ENCODE peak calls at places on chromosomes 4 and X, in nine cellular contexts. L, T, N, F, S, O, A, I and G are unnamed samples.

GRCh38 chrX:129606918-129607317 is 47.8 kb downstream of the APLN start:
- DNase-seq in S (peak; percentile 24), O (peak; percentile 49), I (no peak), L (peak; percentile 71), A (peak; percentile 59), N (peak; percentile 58), T (peak; percentile 45), F (no peak), G (peak; percentile 18)

GRCh38 chr4:74624351-74625151 is 169.8 kb downstream of the BTC start:
- DNase-seq in N (no peak), A (peak; percentile 90), F (no peak), O (no peak), L (no peak), I (no peak), T (no peak), S (peak; percentile 82), G (peak; percentile 89)

GRCh38 chrX:41481264-41482109 is 34.3 kb downstream of the NYX start:
- DNase-seq in L (no peak), T (no peak), A (peak; percentile 13), F (no peak), N (peak; percentile 11), I (no peak), O (peak; percentile 31), S (no peak), G (no peak)

GRCh38 chr4:140715121-140715520 is 41.1 kb downstream of the TBC1D9 start:
- DNase-seq in T (no peak), O (no peak), L (no peak), A (no peak), S (no peak), I (no peak), F (no peak), N (no peak), G (no peak)

GRCh38 chr4:860561-860960 is 34.6 kb upstream of the CPLX1 start:
- DNase-seq in T (no peak), A (no peak), L (no peak), F (peak; percentile 17), I (no peak), O (no peak), S (no peak), N (no peak), G (no peak)

GRCh38 chr4:113358784-113359183 is 309.3 kb downstream of the ANK2 start:
- DNase-seq in O (no peak), L (no peak), N (no peak), A (peak; percentile 14), T (no peak), F (no peak), S (no peak), I (no peak), G (no peak)

GRCh38 chr4:72522440-72522839 is 46.6 kb downstream of the ADAMTS3 start:
- DNase-seq in T (no peak), A (no peak), F (no peak), L (no peak), N (no peak), O (no peak), I (no peak), S (no peak), G (no peak)

GRCh38 chr4:129428454-129428853 is 332.5 kb downstream of the C4orf33 start:
- DNase-seq in A (no peak), L (no peak), N (no peak), F (no peak), S (no peak), I (no peak), T (no peak), O (no peak), G (no peak)

GRCh38 chr4:8770518-8771257 is 101.0 kb downstream of the HMX1 start:
- DNase-seq in A (no peak), S (no peak), L (no peak), I (no peak), F (peak; percentile 15), T (no peak), N (no peak), O (no peak), G (no peak)

GRCh38 chr4:139756391-139757180 is 91.0 kb downstream of the MGST2 start:
- DNase-seq in O (no peak), A (no peak), N (no peak), L (no peak), I (no peak), S (no peak), F (no peak), T (no peak), G (no peak)

GRCh38 chr4:3215733-3216132 is 33.2 kb upstream of the MSANTD1 start:
- DNase-seq in I (no peak), N (no peak), S (no peak), T (no peak), F (peak; percentile 6), O (no peak), A (no peak), L (no peak), G (no peak)

GRCh38 chr4:19971829-19972228 is 279.9 kb upstream of the SLIT2 start:
- DNase-seq in A (peak; percentile 8), F (no peak), S (no peak), T (no peak), I (no peak), N (no peak), L (no peak), O (no peak), G (no peak)

GRCh38 chr4:99947190-99947578 is 766 bp upstream of the DNAJB14 start:
- DNase-seq in L (peak; percentile 0), F (no peak), A (no peak), N (peak; percentile 26), I (no peak), T (no peak), S (no peak), O (no peak), G (peak; percentile 53)

GRCh38 chr4:107482546-107482945 is 237.5 kb downstream of the PAPSS1 start:
- DNase-seq in F (no peak), S (no peak), N (no peak), T (no peak), O (no peak), I (no peak), L (no peak), A (no peak), G (no peak)

GRCh38 chr4:124810814-124811213 is 98.3 kb upstream of the ANKRD50 start:
- DNase-seq in T (no peak), I (no peak), N (no peak), F (no peak), L (no peak), S (no peak), O (no peak), A (peak; percentile 2), G (no peak)

DNA sequence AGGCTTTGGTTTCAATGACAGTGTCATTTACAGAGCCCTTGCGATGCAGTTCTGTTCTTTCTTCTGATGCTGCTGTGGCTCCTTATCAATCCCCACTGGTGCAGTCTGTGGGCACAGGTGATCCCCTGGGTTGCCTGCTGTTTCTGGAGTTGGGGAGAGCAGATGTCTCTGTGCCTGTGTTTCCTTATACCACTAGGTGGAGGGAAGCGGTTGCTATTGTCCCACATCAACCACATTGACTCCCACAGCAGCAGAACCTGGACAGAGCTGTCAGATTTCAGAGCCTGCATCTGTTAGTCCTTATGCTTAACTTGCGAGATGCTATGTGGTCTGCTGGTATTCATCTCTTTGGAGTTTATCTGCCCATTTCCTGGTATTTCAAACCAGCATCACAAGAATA is 57.7 kb downstream of the NEIL3 start:
- DNase-seq in L (no peak), S (no peak), F (no peak), A (peak; percentile 45), I (no peak), N (peak; percentile 20), O (peak; percentile 20), T (no peak), G (peak; percentile 25)
- TF ChIP-seq CTCF in L (peak; percentile 40), S (peak; percentile 51), F (no peak), A (peak; percentile 41), I (no peak), N (no peak), O (no peak), T (peak; percentile 37), G (peak; percentile 45)

DNA sequence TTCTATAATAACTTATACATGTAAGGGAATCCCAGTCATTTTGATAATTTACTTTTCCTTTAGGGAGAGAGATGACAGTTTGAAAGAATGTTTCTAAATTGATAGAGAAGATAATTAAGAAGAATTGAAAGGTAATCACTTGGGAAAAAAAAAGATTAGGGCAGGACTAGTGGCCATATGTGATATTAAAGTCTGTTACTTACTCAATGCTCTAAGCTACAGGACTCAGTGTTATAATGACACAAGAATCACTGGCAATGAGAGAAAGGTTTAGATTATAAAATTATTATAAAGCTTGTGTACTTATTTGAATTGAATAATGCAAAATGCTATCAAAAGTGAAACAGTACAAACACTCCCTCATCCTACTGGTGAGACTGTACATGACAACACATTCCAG is 265.3 kb downstream of the BANK1 start:
- DNase-seq in L (no peak), I (no peak), A (no peak), F (no peak), S (no peak), O (no peak), N (no peak), T (no peak), G (no peak)
- TF ChIP-seq CTCF in L (no peak), I (no peak), A (no peak), F (no peak), S (no peak), O (no peak), N (no peak), T (peak; percentile 26), G (no peak)

GRCh38 chr4:146436423-146437162 is 85.1 kb downstream of the SLC10A7 start:
- DNase-seq in F (no peak), A (no peak), S (no peak), I (no peak), L (no peak), T (no peak), N (no peak), O (no peak), G (peak; percentile 18)

GRCh38 chr4:146439999-146440398 is 81.7 kb downstream of the SLC10A7 start:
- DNase-seq in I (no peak), O (no peak), S (no peak), T (no peak), N (no peak), L (no peak), A (peak; percentile 35), F (no peak), G (no peak)

GRCh38 chr4:146435962-146436361 is 85.8 kb downstream of the SLC10A7 start:
- DNase-seq in F (no peak), O (no peak), L (no peak), I (no peak), A (no peak), T (no peak), S (no peak), N (no peak), G (no peak)

GRCh38 chr4:146439437-146439836 is 82.3 kb downstream of the SLC10A7 start:
- DNase-seq in A (no peak), S (no peak), L (no peak), T (no peak), N (no peak), O (no peak), I (no peak), F (no peak), G (no peak)

DNA sequence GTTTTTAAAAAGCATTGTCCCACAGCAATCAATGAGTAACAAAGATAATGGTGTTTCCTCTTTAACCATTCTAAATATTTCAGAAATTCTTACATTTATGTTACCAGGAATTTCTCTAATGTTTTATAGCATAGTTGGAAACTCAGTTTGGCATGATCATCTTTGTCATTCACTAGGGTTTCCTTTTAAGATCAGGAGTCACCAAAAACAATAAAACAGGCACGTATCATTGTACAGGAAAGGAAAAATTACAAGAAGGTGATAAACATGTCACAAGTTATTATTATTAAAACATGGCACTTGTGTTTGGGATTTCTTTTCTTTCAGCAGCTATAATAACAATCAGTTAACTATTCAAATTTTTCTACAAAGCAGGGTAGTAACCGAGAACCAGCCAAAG is 84.0 kb downstream of the SLC10A7 start:
- DNase-seq in T (no peak), F (no peak), O (no peak), I (no peak), S (no peak), N (no peak), A (no peak), L (no peak), G (no peak)
- TF ChIP-seq CTCF in T (no peak), F (no peak), O (no peak), I (no peak), S (no peak), N (no peak), A (no peak), L (no peak), G (no peak)

GRCh38 chr4:165700855-165701254 is 172.2 kb upstream of the TLL1 start:
- DNase-seq in T (no peak), A (no peak), I (no peak), O (peak; percentile 46), L (no peak), F (no peak), S (no peak), N (peak; percentile 3), G (no peak)
- TF ChIP-seq CTCF in T (peak; percentile 15), A (peak; percentile 46), I (peak; percentile 16), O (no peak), L (peak; percentile 29), F (no peak), S (peak; percentile 26), N (no peak), G (no peak)